ENCODE peak calls at places on chromosome 7, in five cellular contexts. S is neural progenitor cell, X is right cardiac atrium, B is lung, C is heart left ventricle. Y is an unnamed sample.

GRCh38 chr7:96034940-96035727 is 262.8 kb downstream of the DYNC1I1 start:
- DNase-seq in S (no peak), X (peak; percentile 43), B (no peak), C (no peak), Y (no peak)

GRCh38 chr7:115749924-115750323 is 280.6 kb downstream of the TFEC start:
- DNase-seq in S (no peak), X (no peak), B (peak; percentile 82), C (no peak), Y (no peak)

GRCh38 chr7:51545131-51545530 is 228.5 kb upstream of the COBL start:
- DNase-seq in S (no peak), X (no peak), B (no peak), C (no peak), Y (no peak)

GRCh38 chr7:37265006-37265405 is 183.7 kb downstream of the ELMO1 start:
- DNase-seq in S (no peak), X (no peak), B (no peak), C (no peak), Y (no peak)

GRCh38 chr7:129990403-129991192 is 37.8 kb upstream of the UBE2H start:
- DNase-seq in S (peak; percentile 31), X (no peak), B (no peak), C (peak; percentile 27), Y (no peak)

GRCh38 chr7:61576-62360 is 130.6 kb upstream of the FAM20C start:
- DNase-seq in S (no peak), X (peak; percentile 21), B (no peak), C (peak; percentile 14), Y (no peak)

GRCh38 chr7:129376076-129376777 is 58.0 kb upstream of the STRIP2 start:
- DNase-seq in S (peak; percentile 57), X (no peak), B (peak; percentile 48), C (no peak), Y (no peak)

GRCh38 chr7:128166603-128167315 is 74.3 kb upstream of the LEP start:
- DNase-seq in S (peak; percentile 64), X (peak; percentile 53), B (no peak), C (no peak), Y (no peak)

GRCh38 chr7:30434140-30434799 is 44.3 kb downstream of the NOD1 start:
- DNase-seq in S (no peak), X (no peak), B (no peak), C (no peak), Y (no peak)

GRCh38 chr7:2016021-2016631 is 216.6 kb downstream of the MAD1L1 start:
- DNase-seq in S (no peak), X (peak; percentile 20), B (no peak), C (peak; percentile 23), Y (peak; percentile 7)

GRCh38 chr7:1252543-1253090 is 19.9 kb downstream of the UNCX start:
- DNase-seq in S (peak; percentile 41), X (peak; percentile 22), B (no peak), C (no peak), Y (no peak)

GRCh38 chr7:70710011-70710480 is 421.9 kb upstream of the GALNT17 start:
- DNase-seq in S (no peak), X (no peak), B (no peak), C (no peak), Y (no peak)

GRCh38 chr7:48638041-48638440 is 286.3 kb upstream of the CDC14C start:
- DNase-seq in S (no peak), X (no peak), B (no peak), C (no peak), Y (no peak)

GRCh38 chr7:150891740-150892139 is 39.4 kb downstream of the AOC1 start:
- DNase-seq in S (no peak), X (no peak), B (no peak), C (no peak), Y (no peak)

GRCh38 chr7:113622796-113623195 is 296.0 kb downstream of the PPP1R3A start:
- DNase-seq in S (no peak), X (no peak), B (no peak), C (no peak), Y (no peak)

GRCh38 chr7:50869108-50869716 is 86.5 kb upstream of the GRB10 start:
- DNase-seq in S (no peak), X (peak; percentile 70), B (no peak), C (peak; percentile 33), Y (no peak)

GRCh38 chr7:158970132-158970531 is 113.8 kb downstream of the DYNC2I1 start:
- DNase-seq in S (no peak), X (no peak), B (no peak), C (no peak), Y (no peak)

GRCh38 chr7:4093035-4093434 is 589.1 kb upstream of the FOXK1 start:
- DNase-seq in S (no peak), X (no peak), B (no peak), C (no peak), Y (no peak)

GRCh38 chr7:28623863-28624262 is 211.5 kb downstream of the CREB5 start:
- DNase-seq in S (no peak), X (no peak), B (no peak), C (no peak), Y (no peak)

GRCh38 chr7:156473476-156474240 is 166.9 kb upstream of the RNF32 start:
- DNase-seq in S (peak; percentile 67), X (peak; percentile 73), B (no peak), C (no peak), Y (peak; percentile 23)

GRCh38 chr7:31648288-31648687 is 38.7 kb upstream of the PPP1R17 start:
- DNase-seq in S (peak; percentile 23), X (no peak), B (no peak), C (no peak), Y (no peak)

GRCh38 chr7:144835166-144835611 is 664 bp downstream of the TPK1 start:
- DNase-seq in S (peak; percentile 48), X (peak; percentile 70), B (peak; percentile 47), C (peak; percentile 50), Y (peak; percentile 26)

GRCh38 chr7:150756858-150757257 is 19.6 kb downstream of the GIMAP5 start:
- DNase-seq in S (peak; percentile 36), X (no peak), B (no peak), C (no peak), Y (no peak)

GRCh38 chr7:34108150-34108549 is 202.8 kb downstream of the BMPER start:
- DNase-seq in S (no peak), X (peak; percentile 66), B (no peak), C (no peak), Y (no peak)

GRCh38 chr7:74029094-74029785 is 1.3 kb downstream of the ELN start:
- DNase-seq in S (no peak), X (peak; percentile 85), B (no peak), C (peak; percentile 53), Y (peak; percentile 46)

GRCh38 chr7:116363637-116364432 is 135.7 kb upstream of the CAV2 start:
- DNase-seq in S (no peak), X (no peak), B (no peak), C (no peak), Y (no peak)

GRCh38 chr7:80318081-80318480 is 183.4 kb downstream of the GNAI1 start:
- DNase-seq in S (no peak), X (no peak), B (no peak), C (no peak), Y (no peak)

GRCh38 chr7:3605222-3605621 is 304.2 kb downstream of the SDK1 start:
- DNase-seq in S (no peak), X (no peak), B (no peak), C (no peak), Y (no peak)

GRCh38 chr7:70694357-70694908 is 437.5 kb upstream of the GALNT17 start:
- DNase-seq in S (peak; percentile 91), X (peak; percentile 73), B (peak; percentile 45), C (peak; percentile 37), Y (peak; percentile 42)

GRCh38 chr7:2527505-2528464 is 8.2 kb downstream of the LFNG start:
- DNase-seq in S (no peak), X (peak; percentile 77), B (no peak), C (peak; percentile 59), Y (peak; percentile 20)

GRCh38 chr7:47379629-47380324 is 202.1 kb downstream of the TNS3 start:
- DNase-seq in S (peak; percentile 47), X (peak; percentile 92), B (peak; percentile 74), C (peak; percentile 93), Y (peak; percentile 85)

GRCh38 chr7:133009853-133010252 is 72.0 kb downstream of the CHCHD3 start:
- DNase-seq in S (no peak), X (no peak), B (no peak), C (no peak), Y (no peak)

GRCh38 chr7:35993663-35994622 is 159.1 kb upstream of the EEPD1 start:
- DNase-seq in S (peak; percentile 38), X (no peak), B (no peak), C (no peak), Y (no peak)

GRCh38 chr7:141071260-141071854 is 2.5 kb upstream of the TMEM178B start:
- DNase-seq in S (peak; percentile 91), X (peak; percentile 77), B (no peak), C (peak; percentile 48), Y (peak; percentile 38)

GRCh38 chr7:140262242-140262903 is 85.6 kb upstream of the KDM7A start:
- DNase-seq in S (no peak), X (no peak), B (no peak), C (no peak), Y (no peak)

DNA sequence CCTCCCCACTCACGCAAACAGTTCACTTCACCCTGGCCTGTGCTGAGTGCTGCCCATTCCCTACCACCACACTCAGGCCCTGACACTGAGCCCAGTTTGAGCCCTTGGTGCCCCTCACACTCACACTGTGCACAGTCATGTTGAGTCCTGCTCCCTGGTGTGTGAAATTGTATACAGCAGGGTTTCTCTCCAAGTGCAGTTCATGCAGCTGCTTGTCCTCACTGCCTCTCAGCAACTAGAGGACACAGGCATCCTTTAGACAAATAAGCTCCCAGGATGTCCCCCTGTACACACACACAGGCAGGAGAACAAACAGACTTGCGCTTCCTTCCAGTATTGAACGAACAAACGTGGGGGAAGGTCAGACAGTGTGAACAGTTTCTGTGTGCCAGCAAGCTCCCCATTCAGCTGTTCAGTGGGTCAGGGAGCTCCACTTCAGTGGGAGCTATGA is 6.8 kb downstream of the MYO1G start:
- DNase-seq in S (no peak), X (no peak), B (no peak), C (no peak), Y (no peak)
- H3K27ac ChIP-seq in S (no peak overlapping the region), X (no peak overlapping the region), B (no peak overlapping the region), C (no peak overlapping the region), Y (no peak overlapping the region)

GRCh38 chr7:43628431-43628830 is 45.5 kb downstream of the STK17A start:
- DNase-seq in S (no peak), X (no peak), B (no peak), C (no peak), Y (no peak)
- H3K4me1 ChIP-seq in S (no peaks in the 10 kb centered on the region), X (peaks cover 1% of the 10 kb centered on the region), B (no peaks in the 10 kb centered on the region), C (no peaks in the 10 kb centered on the region), Y (peaks cover 30% of the 10 kb centered on the region)

DNA sequence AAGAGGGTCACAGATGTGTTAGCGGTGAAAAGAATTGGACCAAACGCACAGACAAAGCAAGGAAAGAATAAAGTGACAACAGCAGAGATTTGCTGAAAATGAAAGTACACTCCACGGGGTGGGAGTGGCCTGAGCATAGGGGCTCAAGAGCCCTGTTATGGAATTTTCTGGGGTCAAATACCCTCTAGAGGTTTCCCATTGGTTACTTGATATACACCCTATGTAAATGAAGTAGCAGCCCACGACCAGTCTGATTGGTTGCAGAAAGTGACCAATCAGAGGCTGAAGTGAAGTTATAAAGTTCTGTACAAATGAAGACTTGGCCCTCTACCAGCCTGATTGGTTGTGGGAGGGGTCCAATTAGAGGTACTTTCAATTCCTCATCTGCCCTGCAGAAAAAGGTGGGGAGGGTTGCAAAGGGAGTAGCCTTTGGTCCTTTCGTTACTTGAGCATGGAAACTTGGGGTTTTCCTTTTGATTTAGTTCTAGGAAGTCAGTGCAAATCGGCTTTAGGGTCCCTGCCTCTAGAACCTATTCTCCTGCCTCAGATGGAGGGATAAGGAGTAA is 125.6 kb upstream of the PRPS1L1 start:
- DNase-seq in S (no peak), X (no peak), B (no peak), C (no peak), Y (no peak)
- H3K4me3 ChIP-seq in S (no peak overlapping the region), X (no peak overlapping the region), B (no peak overlapping the region), C (no peak overlapping the region), Y (no peak overlapping the region)

GRCh38 chr7:44116087-44116788 is 7.1 kb downstream of the POLD2 start:
- DNase-seq in S (no peak), X (no peak), B (no peak), C (no peak), Y (no peak)
- H3K27ac ChIP-seq in S (no peak overlapping the region), X (no peak overlapping the region), B (no peak overlapping the region), C (no peak overlapping the region), Y (no peak overlapping the region)

Y was measured in left ventricle myocardium inferior.